ENCODE peak calls at places on chromosomes 16 and 17, in four cellular contexts. T is lower lobe of right lung, B is natural killer cell, E is RWPE1. G is an unnamed sample.

GRCh38 chr17:76640550-76641380 is 2.8 kb downstream of the ST6GALNAC1 start:
- DNase-seq in B (no peak), E (no peak), T (no peak), G (no peak)

GRCh38 chr17:49315974-49316570 is 46.0 kb downstream of the ZNF652 start:
- DNase-seq in T (no peak), B (no peak), E (no peak), G (no peak)

GRCh38 chr16:12267491-12267890 is 291.0 kb downstream of the SNX29 start:
- DNase-seq in B (no peak), T (no peak), E (no peak), G (no peak)

GRCh38 chr17:58487589-58488427 is at the start of gene HSF5:
- DNase-seq in E (no peak), B (peak), T (peak), G (no peak)

GRCh38 chr16:70421473-70422311 is 17.2 kb downstream of the ST3GAL2 start:
- DNase-seq in B (no peak), T (no peak), E (no peak), G (no peak)

GRCh38 chr16:87457724-87458423 is 35.0 kb downstream of the ZCCHC14 start:
- DNase-seq in T (no peak), B (no peak), E (peak), G (no peak)

GRCh38 chr17:80832266-80832676 is 159.4 kb upstream of the CHMP6 start:
- DNase-seq in E (no peak), B (no peak), T (no peak), G (no peak)

GRCh38 chr17:80519091-80519781 is 25.4 kb upstream of the RPTOR start:
- DNase-seq in E (no peak), T (no peak), B (no peak), G (no peak)

GRCh38 chr16:84465154-84465553 is 39.3 kb downstream of the MEAK7 start:
- DNase-seq in T (no peak), E (no peak), B (no peak), G (peak)

GRCh38 chr17:63275968-63276349 is 170.1 kb downstream of the CYB561 start:
- DNase-seq in E (no peak), B (no peak), T (no peak), G (no peak)

GRCh38 chr16:9077001-9077809 is 14.2 kb upstream of the HAPSTR1 start:
- DNase-seq in E (peak), T (no peak), B (no peak), G (no peak)

GRCh38 chr17:1031711-1032110 is 34.8 kb downstream of the TIMM22 start:
- DNase-seq in T (no peak), E (no peak), B (no peak), G (no peak)

GRCh38 chr16:53281280-53281679 is 153.0 kb upstream of the RBL2 start:
- DNase-seq in B (no peak), E (no peak), T (no peak), G (no peak)

GRCh38 chr16:53285236-53285635 is 149.0 kb upstream of the RBL2 start:
- DNase-seq in T (no peak), B (no peak), E (no peak), G (no peak)

GRCh38 chr16:53282328-53282727 is 151.9 kb upstream of the RBL2 start:
- DNase-seq in B (no peak), T (no peak), E (no peak), G (no peak)

GRCh38 chr16:53281859-53282258 is 152.4 kb upstream of the RBL2 start:
- DNase-seq in E (no peak), B (no peak), T (no peak), G (no peak)

GRCh38 chr16:53282975-53283946 is 151.0 kb upstream of the RBL2 start:
- DNase-seq in B (no peak), E (peak), T (no peak), G (no peak)
- TF ChIP-seq CTCF in B (peak), E (peak), T (peak), G (no peak)

DNA sequence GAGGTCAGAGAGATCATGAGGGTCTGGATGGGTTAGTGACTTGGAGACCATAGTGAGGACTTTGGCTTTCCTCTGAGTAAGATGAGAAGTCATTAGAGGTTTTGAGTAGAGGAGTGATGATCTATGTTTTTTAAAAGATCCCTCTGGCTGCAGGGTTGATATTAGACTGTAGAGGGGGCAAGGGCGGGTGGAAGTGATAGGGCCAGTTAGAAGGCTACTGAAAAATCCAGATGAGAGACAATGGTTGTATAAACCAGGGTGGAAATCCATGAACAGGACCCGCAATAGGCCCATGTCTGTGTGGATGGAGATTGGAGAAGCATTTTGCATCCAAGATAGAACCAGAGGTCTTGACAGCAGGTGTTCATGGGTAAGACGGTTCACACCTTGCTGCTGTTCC is 9.8 kb downstream of the ITGAL start:
- DNase-seq in T (no peak), E (no peak), B (no peak), G (no peak)
- TF ChIP-seq CTCF in T (no peak), E (no peak), B (peak), G (no peak)

DNA sequence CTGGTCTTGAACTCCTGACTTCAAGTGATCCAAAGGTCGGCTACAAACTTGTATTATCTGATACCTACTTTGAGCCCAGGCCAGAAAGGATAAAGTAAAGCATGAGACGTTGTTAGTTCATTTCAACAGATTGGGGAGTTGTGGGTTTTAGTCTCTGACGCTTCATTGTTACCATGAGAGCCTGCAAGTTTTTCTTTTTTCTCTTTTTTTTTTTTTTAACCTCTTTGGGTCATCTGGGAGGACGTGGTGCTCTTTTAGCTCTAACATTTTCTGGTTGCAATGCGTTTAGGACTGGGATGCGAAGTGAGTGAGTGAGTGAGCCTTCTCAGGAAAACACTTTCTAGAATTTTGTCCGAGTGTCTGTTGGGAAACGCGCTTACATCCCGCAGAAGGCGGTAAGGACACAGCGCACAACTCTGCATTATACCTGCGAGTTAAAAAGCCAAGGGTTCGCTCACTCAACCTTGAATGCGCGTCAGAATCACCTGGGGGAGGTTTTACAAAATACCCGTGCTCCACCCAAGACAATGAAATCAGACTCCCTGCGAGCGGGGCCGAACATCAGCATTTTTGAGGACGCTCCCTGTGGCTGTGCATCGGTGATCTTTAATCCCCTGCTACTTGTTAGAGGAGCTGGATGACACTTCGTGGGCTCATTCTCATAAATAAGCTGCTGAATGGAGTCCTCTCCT is 704 bp upstream of the RNF135 start:
- DNase-seq in T (no peak), B (peak), E (peak), G (peak)
- TF ChIP-seq CTCF in T (no peak), B (peak), E (no peak), G (no peak)

DNA sequence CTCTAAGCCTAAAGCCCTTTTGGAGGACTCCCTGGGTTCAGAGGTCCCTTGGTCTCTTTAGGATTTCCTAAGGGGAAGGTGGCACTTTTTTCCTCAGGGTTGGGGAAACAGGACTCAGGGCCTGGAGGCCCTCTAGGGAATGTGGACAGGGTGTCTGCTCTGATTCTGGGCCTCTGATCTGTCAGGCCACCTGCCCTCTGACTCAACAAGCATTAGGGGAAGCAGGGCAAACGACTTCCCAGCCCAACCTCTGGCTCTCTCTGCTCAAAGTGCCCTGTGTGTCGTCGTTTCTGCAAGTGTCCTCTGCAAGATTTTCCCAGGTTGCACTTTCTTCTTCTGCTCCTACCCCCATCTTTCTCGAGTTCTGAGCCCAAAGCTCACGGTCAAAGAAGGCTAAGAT is 6.6 kb upstream of the IGFBP4 start:
- DNase-seq in E (no peak), T (no peak), B (no peak), G (no peak)
- TF ChIP-seq CTCF in E (no peak), T (no peak), B (no peak), G (no peak)

GRCh38 chr16:89600427-89600826 is 13.0 kb upstream of the DPEP1 start:
- DNase-seq in E (no peak), T (no peak), B (no peak), G (no peak)

GRCh38 chr16:89598199-89598598 is 15.2 kb upstream of the DPEP1 start:
- DNase-seq in B (no peak), E (no peak), T (no peak), G (no peak)

GRCh38 chr16:89599902-89600301 is 13.5 kb upstream of the DPEP1 start:
- DNase-seq in T (no peak), E (no peak), B (no peak), G (no peak)

GRCh38 chr16:89600956-89601355 is 12.5 kb upstream of the DPEP1 start:
- DNase-seq in E (no peak), B (no peak), T (no peak), G (no peak)

DNA sequence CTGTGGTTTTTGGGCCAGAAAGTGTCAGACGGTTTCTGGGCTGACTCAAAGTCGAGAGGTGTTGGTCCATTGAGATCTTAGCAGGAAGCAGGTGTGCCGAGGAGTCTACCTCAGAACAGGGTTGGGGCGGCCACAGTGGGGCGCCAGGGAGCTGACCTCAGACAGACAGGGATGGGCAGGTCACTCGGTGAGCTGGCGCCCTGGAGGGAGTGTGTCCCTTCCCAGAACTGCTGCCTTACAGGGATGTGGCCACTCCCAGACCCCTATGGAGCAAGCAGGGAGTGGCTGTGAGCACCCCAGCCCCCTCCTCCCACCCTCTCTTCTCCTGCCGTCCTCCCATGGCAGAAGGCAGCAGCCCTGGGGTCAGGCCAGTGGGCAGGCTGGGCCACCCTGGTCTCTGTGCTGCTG is 14.0 kb upstream of the DPEP1 start:
- DNase-seq in T (no peak), E (no peak), B (no peak), G (no peak)
- TF ChIP-seq CTCF in T (peak), E (peak), B (no peak), G (no peak)

GRCh38 chr17:9166678-9167077 is 145.4 kb downstream of the NTN1 start:
- DNase-seq in B (no peak), T (no peak), E (no peak), G (no peak)

GRCh38 chr17:9158545-9159452 is 137.5 kb downstream of the NTN1 start:
- DNase-seq in E (no peak), T (no peak), B (no peak), G (no peak)

DNA sequence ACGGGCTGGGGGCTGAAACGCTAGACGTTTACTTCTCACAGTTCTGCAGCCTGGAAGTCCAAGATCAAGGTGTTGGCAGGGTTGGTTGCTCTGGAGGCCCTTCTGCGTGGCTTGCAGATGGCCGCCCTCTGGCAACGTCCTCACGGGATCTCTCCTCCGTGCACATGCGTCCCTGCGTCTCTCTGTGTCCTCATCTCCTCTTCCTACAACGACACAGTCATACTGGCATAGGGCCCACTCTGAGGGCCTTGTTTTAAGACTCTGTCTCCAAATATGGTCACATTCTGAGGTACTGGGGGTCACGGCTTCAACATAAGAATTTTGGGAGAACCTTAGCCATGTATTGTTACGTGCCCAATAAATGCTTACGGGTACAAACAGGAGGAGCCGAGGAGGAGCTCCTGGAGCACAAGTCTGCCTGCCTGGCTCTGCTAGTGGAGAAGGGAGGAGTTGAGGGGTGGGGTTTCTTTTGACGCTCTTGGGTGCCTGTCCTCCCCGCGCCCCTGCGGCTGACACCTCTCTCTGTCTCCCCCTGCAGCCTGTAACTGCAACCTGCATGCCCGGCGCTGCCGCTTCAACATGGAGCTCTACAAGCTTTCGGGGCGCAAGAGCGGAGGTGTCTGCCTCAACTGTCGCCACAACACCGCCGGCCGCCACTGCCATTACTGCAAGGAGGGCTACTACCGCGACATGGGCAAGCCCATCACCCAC is 141.1 kb downstream of the NTN1 start:
- DNase-seq in T (no peak), B (no peak), E (peak), G (peak)
- TF ChIP-seq CTCF in T (no peak), B (no peak), E (peak), G (no peak)

GRCh38 chr16:20762404-20763123 is 1.2 kb upstream of the ACSM3 start:
- DNase-seq in E (no peak), T (no peak), B (no peak), G (no peak)
- TF ChIP-seq CTCF in E (no peak), T (no peak), B (no peak), G (no peak)